ENCODE peak calls at places on chromosome 13, in seven cellular contexts. C is tibial nerve, A is thyroid gland, E is uterus, Z is HepG2, U is transverse colon, J is A549. I is an unnamed sample.
A peak's percentile ranks its signal among the peaks of the same experiment; 100 is the strongest.

GRCh38 chr13:79349011-79349410 is 57.0 kb downstream of the RBM26 start:
- DNase-seq in A (no peak), Z (no peak), J (no peak), E (no peak), C (no peak), U (no peak), I (no peak)

GRCh38 chr13:95474992-95475391 is 77.5 kb upstream of the CLDN10 start:
- DNase-seq in Z (no peak), J (no peak), A (no peak), E (no peak), C (no peak), U (no peak), I (no peak)

GRCh38 chr13:94412870-94413269 is 66.6 kb downstream of the DCT start:
- DNase-seq in A (no peak), Z (no peak), E (no peak), J (no peak), C (no peak), U (no peak), I (no peak)

GRCh38 chr13:73740681-73741080 is 393.5 kb downstream of the KLF12 start:
- DNase-seq in C (no peak), Z (no peak), E (no peak), J (no peak), U (no peak), A (no peak), I (no peak)

GRCh38 chr13:43805071-43805468 is 18.3 kb upstream of the ENOX1 start:
- DNase-seq in E (no peak), U (no peak), C (no peak), A (no peak), J (peak; percentile 55), Z (peak; percentile 12), I (no peak)

GRCh38 chr13:69571606-69572323 is 535.9 kb upstream of the ATXN8OS start:
- DNase-seq in E (no peak), Z (no peak), U (no peak), C (no peak), A (no peak), J (no peak), I (no peak)

GRCh38 chr13:61110804-61111203 is 304.8 kb downstream of the PCDH20 start:
- DNase-seq in C (no peak), J (no peak), A (no peak), E (no peak), Z (no peak), U (no peak), I (no peak)

GRCh38 chr13:74061939-74062595 is 72.1 kb downstream of the KLF12 start:
- DNase-seq in J (no peak), A (no peak), C (no peak), U (no peak), E (peak; percentile 20), Z (no peak), I (no peak)

GRCh38 chr13:51715613-51716012 is 88.3 kb downstream of the DHRS12 start:
- DNase-seq in A (no peak), Z (no peak), C (no peak), U (no peak), E (no peak), J (no peak), I (no peak)

GRCh38 chr13:21324793-21325192 is 134.3 kb downstream of the ZDHHC20 start:
- DNase-seq in Z (no peak), U (no peak), C (no peak), A (no peak), J (no peak), E (no peak), I (no peak)

GRCh38 chr13:21326155-21327030 is 132.7 kb downstream of the ZDHHC20 start:
- DNase-seq in A (peak; percentile 29), U (peak; percentile 33), C (no peak), E (peak; percentile 19), Z (no peak), J (no peak), I (no peak)

GRCh38 chr13:21330126-21330861 is 128.8 kb downstream of the ZDHHC20 start:
- DNase-seq in Z (no peak), J (no peak), A (no peak), E (no peak), C (no peak), U (no peak), I (no peak)

GRCh38 chr13:21328836-21329477 is 130.1 kb downstream of the ZDHHC20 start:
- DNase-seq in U (no peak), A (no peak), E (no peak), C (no peak), J (no peak), Z (no peak), I (no peak)

GRCh38 chr13:21328201-21328600 is 130.9 kb downstream of the ZDHHC20 start:
- DNase-seq in E (no peak), A (no peak), C (no peak), J (no peak), U (no peak), Z (no peak), I (no peak)
- TF ChIP-seq POLR2A in E (no peak), A (no peak), C (no peak), J (no peak), U (no peak), Z (no peak), I (no peak)

GRCh38 chr13:49369876-49370275 is 74.0 kb downstream of the CAB39L start:
- DNase-seq in U (no peak), E (no peak), Z (no peak), C (no peak), A (no peak), J (no peak), I (no peak)
- H3K4me1 ChIP-seq in U (no peaks in the 10 kb centered on the region), E (no peaks in the 10 kb centered on the region), Z (peaks cover 31% of the 10 kb centered on the region), C (peaks cover 81% of the 10 kb centered on the region), A (peaks cover 11% of the 10 kb centered on the region), J (peaks cover 5% of the 10 kb centered on the region), I (peaks cover 15% of the 10 kb centered on the region)

GRCh38 chr13:40982772-40983171 is 36.3 kb downstream of the ELF1 start:
- DNase-seq in U (peak; percentile 41), A (peak; percentile 24), E (no peak), J (no peak), C (no peak), Z (no peak), I (no peak)
- TF ChIP-seq POLR2A in U (peak; percentile 83), A (no peak), E (peak; percentile 43), J (no peak), C (peak; percentile 56), Z (no peak), I (no peak)

DNA sequence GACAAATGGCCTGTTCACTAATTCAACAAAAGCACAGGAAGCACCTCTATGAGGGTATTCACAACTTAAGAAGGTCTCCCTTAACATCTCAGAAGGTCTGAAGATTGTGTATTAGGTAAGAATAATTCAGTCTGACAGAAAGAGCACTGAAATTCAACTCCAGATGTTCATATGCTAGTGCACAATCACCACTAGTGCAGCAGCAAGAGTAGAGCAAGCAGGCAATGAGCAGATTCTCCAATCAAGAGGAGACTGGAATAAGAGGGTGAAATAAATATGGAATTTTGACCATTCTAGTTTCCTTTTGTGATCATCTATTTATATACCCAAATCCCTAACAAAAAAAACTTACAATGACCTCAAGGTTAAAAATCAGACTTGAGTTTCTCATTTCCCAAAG is 52.0 kb downstream of the MPHOSPH8 start:
- DNase-seq in E (no peak), Z (no peak), J (no peak), C (no peak), A (no peak), U (no peak), I (no peak)
- H3K4me1 ChIP-seq in E (no peaks in the 10 kb centered on the region), Z (peaks cover 17% of the 10 kb centered on the region), J (peaks cover 13% of the 10 kb centered on the region), C (peaks cover 10% of the 10 kb centered on the region), A (no peaks in the 10 kb centered on the region), U (peaks cover 16% of the 10 kb centered on the region), I (no peaks in the 10 kb centered on the region)

DNA sequence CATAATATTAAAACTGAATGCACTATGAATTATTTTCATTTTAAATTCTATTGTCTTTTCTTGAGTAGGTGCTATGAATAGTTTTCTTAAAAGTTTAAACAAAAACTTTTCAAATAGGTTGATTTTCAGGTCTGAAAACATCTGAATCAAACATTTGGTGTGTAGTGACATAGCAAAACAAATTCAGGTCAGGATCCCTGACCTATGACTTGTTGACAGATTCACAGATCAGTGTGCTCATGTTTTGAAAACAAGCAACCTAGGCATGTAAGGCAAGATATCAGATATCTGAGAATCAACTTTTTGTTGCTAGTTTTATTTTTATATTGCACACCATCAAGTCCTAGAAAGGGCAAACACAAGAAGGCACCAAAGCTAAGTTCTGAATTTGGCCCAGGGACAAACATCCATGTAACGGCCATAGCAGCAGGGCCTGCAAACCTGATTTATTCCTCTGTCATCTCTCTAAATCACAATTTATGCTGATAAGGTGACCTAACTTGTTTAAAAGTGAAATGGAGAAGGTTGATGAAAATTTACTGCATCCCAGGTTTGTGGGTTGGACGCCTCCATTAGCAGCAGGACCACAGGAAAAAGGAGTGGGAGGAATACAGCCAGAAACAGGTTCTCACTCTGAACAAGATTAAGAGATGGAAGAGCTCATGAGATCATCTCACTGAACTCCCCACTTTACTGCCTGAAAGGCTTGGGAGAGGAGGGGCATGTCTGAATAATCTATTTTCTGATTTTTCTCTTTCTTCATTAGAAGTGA is 337.7 kb downstream of the KCNRG start:
- DNase-seq in J (no peak), E (no peak), C (no peak), A (no peak), Z (no peak), U (no peak), I (no peak)
- TF ChIP-seq POLR2A in J (no peak), E (no peak), C (no peak), A (no peak), Z (no peak), U (no peak), I (no peak)

GRCh38 chr13:109655206-109655600 is 131.2 kb downstream of the IRS2 start:
- DNase-seq in A (no peak), Z (no peak), E (no peak), C (no peak), U (no peak), J (no peak), I (no peak)
- H3K4me1 ChIP-seq in A (no peaks in the 10 kb centered on the region), Z (no peaks in the 10 kb centered on the region), E (no peaks in the 10 kb centered on the region), C (peaks cover 19% of the 10 kb centered on the region), U (no peaks in the 10 kb centered on the region), J (no peaks in the 10 kb centered on the region), I (peaks cover 11% of the 10 kb centered on the region)

GRCh38 chr13:39037880-39038568 is at the start of the genes NHLRC3 and PROSER1:
- DNase-seq in C (peak; percentile 88), U (peak; percentile 92), J (peak; percentile 15), Z (peak; percentile 84), E (peak; percentile 93), A (peak; percentile 96), I (peak; percentile 95)
- TF ChIP-seq POLR2A in C (peak; percentile 42), U (peak; percentile 49), J (peak; percentile 46), Z (peak; percentile 44), E (peak; percentile 39), A (no peak), I (no peak)

DNA sequence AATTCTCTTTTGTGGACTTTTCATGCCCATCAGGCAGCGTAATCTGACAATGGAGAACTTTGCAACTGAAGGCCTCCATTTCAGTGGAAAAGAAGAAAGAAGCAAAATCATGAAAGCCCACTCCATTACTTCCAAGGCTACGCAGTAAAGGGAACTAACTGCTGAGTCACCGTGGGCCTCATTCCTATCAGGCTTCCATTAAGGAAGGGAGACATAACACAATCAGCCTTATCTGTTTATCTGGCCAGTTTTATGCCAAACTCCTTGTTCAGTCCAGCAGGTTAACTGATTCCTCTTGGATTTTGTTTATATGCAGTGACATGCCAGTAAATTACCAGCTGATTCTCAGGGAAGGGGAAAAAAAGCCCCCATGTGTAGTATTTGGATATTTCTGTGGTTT is 56.8 kb upstream of the KATNAL1 start:
- DNase-seq in J (no peak), C (no peak), Z (no peak), E (no peak), U (no peak), A (no peak), I (no peak)
- H3K4me1 ChIP-seq in J (peaks cover 6% of the 10 kb centered on the region), C (peaks cover 17% of the 10 kb centered on the region), Z (peaks cover 23% of the 10 kb centered on the region), E (no peaks in the 10 kb centered on the region), U (no peaks in the 10 kb centered on the region), A (peaks cover 14% of the 10 kb centered on the region), I (peaks cover 6% of the 10 kb centered on the region)